ENCODE peak calls at places on chromosomes 5 and 9, in five cellular contexts. Q, O, B, U and C are unnamed samples.

GRCh38 chr9:127856094-127856740 is 1.8 kb upstream of the ENG start:
- DNase-seq in B (no peak), O (no peak), Q (no peak), U (no peak), C (no peak)

GRCh38 chr9:78542491-78543175 is 245.7 kb downstream of the PSAT1 start:
- DNase-seq in O (no peak), U (no peak), B (no peak), Q (no peak), C (no peak)

GRCh38 chr9:38233343-38233742 is 159.2 kb upstream of the ALDH1B1 start:
- DNase-seq in Q (no peak), U (no peak), O (no peak), B (no peak), C (peak; percentile 23)

GRCh38 chr9:92790542-92791527 is 26.2 kb upstream of the BICD2 start:
- DNase-seq in U (peak; percentile 66), Q (no peak), O (no peak), B (peak; percentile 65), C (peak; percentile 84)

GRCh38 chr9:98373622-98374021 is 118.2 kb upstream of the TBC1D2 start:
- DNase-seq in Q (no peak), U (no peak), B (peak; percentile 4), O (no peak), C (no peak)

GRCh38 chr5:31396611-31397295 is 135.1 kb downstream of the DROSHA start:
- DNase-seq in Q (no peak), O (no peak), U (no peak), B (no peak), C (no peak)

GRCh38 chr5:124887223-124887622 is 140.8 kb upstream of the ZNF608 start:
- DNase-seq in O (no peak), Q (no peak), B (no peak), U (no peak), C (no peak)

GRCh38 chr5:96492654-96493053 is 59.6 kb upstream of the PCSK1 start:
- DNase-seq in O (no peak), U (no peak), Q (no peak), B (no peak), C (no peak)

GRCh38 chr9:125815568-125815967 is 68.4 kb downstream of the PBX3 start:
- DNase-seq in Q (no peak), B (no peak), U (no peak), O (no peak), C (peak; percentile 77)

GRCh38 chr9:75333624-75334023 is 245.3 kb downstream of the OSTF1 start:
- DNase-seq in Q (no peak), U (no peak), B (no peak), O (no peak), C (no peak)

GRCh38 chr5:163377982-163378381 is 59.4 kb upstream of the CCNG1 start:
- DNase-seq in O (no peak), Q (no peak), B (no peak), U (no peak), C (no peak)

GRCh38 chr5:120388016-120388781 is 75.9 kb upstream of the PRR16 start:
- DNase-seq in U (no peak), Q (no peak), B (peak; percentile 70), O (no peak), C (no peak)

GRCh38 chr5:65190328-65191053 is 291.2 kb downstream of the ADAMTS6 start:
- DNase-seq in Q (no peak), O (no peak), U (no peak), B (no peak), C (no peak)

GRCh38 chr9:72427801-72428200 is 62.8 kb upstream of the ZFAND5 start:
- DNase-seq in U (no peak), B (no peak), O (no peak), Q (no peak), C (no peak)

GRCh38 chr5:483434-484184 is 40.6 kb downstream of the EXOC3 start:
- DNase-seq in U (no peak), B (no peak), O (no peak), Q (no peak), C (no peak)

GRCh38 chr5:60066502-60066901 is 173.0 kb upstream of the PDE4D start:
- DNase-seq in O (no peak), B (no peak), Q (no peak), U (no peak), C (no peak)

GRCh38 chr5:149485655-149486615 is 65.3 kb downstream of the CSNK1A1 start:
- DNase-seq in U (no peak), B (peak; percentile 85), Q (no peak), O (no peak), C (peak; percentile 97)

GRCh38 chr5:11302663-11303062 is 541.6 kb upstream of the DAP start:
- DNase-seq in Q (no peak), O (no peak), B (no peak), U (no peak), C (no peak)

GRCh38 chr5:1541662-1542008 is 17.9 kb upstream of the LPCAT1 start:
- DNase-seq in B (no peak), U (no peak), O (no peak), Q (no peak), C (no peak)

GRCh38 chr9:16925426-16925825 is 55.0 kb upstream of the BNC2 start:
- DNase-seq in B (no peak), U (no peak), Q (no peak), O (no peak), C (no peak)

GRCh38 chr9:81635526-81636279 is 53.6 kb downstream of the TLE1 start:
- DNase-seq in Q (no peak), B (no peak), O (no peak), U (no peak), C (no peak)

GRCh38 chr9:27645166-27645840 is 72.0 kb upstream of the C9orf72 start:
- DNase-seq in Q (no peak), U (no peak), B (no peak), O (no peak), C (no peak)

GRCh38 chr5:112738180-112738560 is 485 bp downstream of the APC start:
- DNase-seq in Q (no peak), U (peak; percentile 20), B (no peak), O (no peak), C (no peak)

GRCh38 chr5:67221487-67222242 is 25.1 kb upstream of the CD180 start:
- DNase-seq in B (no peak), Q (no peak), O (no peak), U (no peak), C (no peak)

GRCh38 chr5:83567741-83568530 is 96.4 kb downstream of the VCAN start:
- DNase-seq in U (no peak), B (peak; percentile 68), O (no peak), Q (no peak), C (no peak)

GRCh38 chr5:15252331-15252730 is 247.6 kb upstream of the FBXL7 start:
- DNase-seq in Q (no peak), B (no peak), O (no peak), U (no peak), C (no peak)

GRCh38 chr5:160492565-160492964 is 70.9 kb downstream of the PTTG1 start:
- DNase-seq in Q (no peak), U (no peak), O (no peak), B (no peak), C (no peak)

GRCh38 chr5:41794478-41794877 is 75.7 kb downstream of the OXCT1 start:
- DNase-seq in B (peak; percentile 75), Q (no peak), U (no peak), O (no peak), C (peak; percentile 85)

GRCh38 chr5:97501286-97501964 is 318.4 kb upstream of the RIOK2 start:
- DNase-seq in O (no peak), B (no peak), U (no peak), Q (no peak), C (no peak)

GRCh38 chr9:16154570-16155078 is 601.8 kb downstream of the CCDC171 start:
- DNase-seq in O (no peak), Q (no peak), U (peak; percentile 33), B (no peak), C (peak; percentile 94)

GRCh38 chr5:33690736-33691135 is 201.1 kb downstream of the ADAMTS12 start:
- DNase-seq in Q (no peak), U (no peak), O (no peak), B (no peak), C (no peak)

GRCh38 chr5:60334281-60334713 is 365.7 kb downstream of the DEPDC1B start:
- DNase-seq in O (no peak), U (no peak), B (peak; percentile 2), Q (no peak), C (no peak)

GRCh38 chr9:99398241-99398640 is 176.2 kb downstream of the SEC61B start:
- DNase-seq in Q (no peak), B (no peak), U (no peak), O (no peak), C (peak; percentile 68)

GRCh38 chr5:111223790-111224560 is at the start of gene CAMK4:
- DNase-seq in B (peak; percentile 78), O (peak; percentile 7), U (peak; percentile 84), Q (no peak), C (peak; percentile 94)

GRCh38 chr5:108398964-108399363 is 17.1 kb upstream of the FBXL17 start:
- DNase-seq in Q (no peak), O (no peak), U (no peak), B (no peak), C (no peak)